ENCODE peak calls at places on chromosome 20, in eight cellular contexts. One of them, this sample, is unnamed.

GRCh38 chr20:5990946-5991345 is 40.5 kb downstream of the MCM8 start:
- DNase-seq in HepG2: no peak
- DNase-seq in stimulated activated naive B cell treated with anti-CD40 and anti-IgM and Interleukin-4, amounts not matched to agents 10 μg/mL and 1 μg/mL and 100 μg/mL, for 72 hours: no peak
- DNase-seq in GM20000: no peak
- DNase-seq in Daoy: no peak
- DNase-seq in GM12892: no peak
- DNase-seq in fibroblast of mammary gland: no peak
- DNase-seq in fibroblast of gingiva: no peak
- DNase-seq in this sample: no peak

GRCh38 chr20:49570828-49571552 is 3.1 kb upstream of the PTGIS start:
- DNase-seq in Daoy: no peak
- DNase-seq in HepG2: no peak
- DNase-seq in stimulated activated naive B cell treated with anti-CD40 and anti-IgM and Interleukin-4, amounts not matched to agents 10 μg/mL and 1 μg/mL and 100 μg/mL, for 72 hours: no peak
- DNase-seq in fibroblast of gingiva: no peak
- DNase-seq in fibroblast of mammary gland: peak
- DNase-seq in GM12892: no peak
- DNase-seq in GM20000: no peak
- DNase-seq in this sample: no peak

GRCh38 chr20:21179796-21180195 is 53.9 kb downstream of the KIZ start:
- DNase-seq in stimulated activated naive B cell treated with anti-CD40 and anti-IgM and Interleukin-4, amounts not matched to agents 10 μg/mL and 1 μg/mL and 100 μg/mL, for 72 hours: no peak
- DNase-seq in Daoy: no peak
- DNase-seq in HepG2: no peak
- DNase-seq in GM20000: no peak
- DNase-seq in fibroblast of gingiva: peak
- DNase-seq in fibroblast of mammary gland: peak
- DNase-seq in GM12892: no peak
- DNase-seq in this sample: peak

GRCh38 chr20:37522258-37523011 is 1.4 kb downstream of the NNAT start:
- DNase-seq in Daoy: no peak
- DNase-seq in HepG2: no peak
- DNase-seq in fibroblast of mammary gland: peak
- DNase-seq in fibroblast of gingiva: no peak
- DNase-seq in stimulated activated naive B cell treated with anti-CD40 and anti-IgM and Interleukin-4, amounts not matched to agents 10 μg/mL and 1 μg/mL and 100 μg/mL, for 72 hours: no peak
- DNase-seq in GM12892: no peak
- DNase-seq in GM20000: no peak
- DNase-seq in this sample: no peak

GRCh38 chr20:9081423-9081966 is 12.6 kb downstream of the PLCB4 start:
- DNase-seq in GM12892: no peak
- DNase-seq in stimulated activated naive B cell treated with anti-CD40 and anti-IgM and Interleukin-4, amounts not matched to agents 10 μg/mL and 1 μg/mL and 100 μg/mL, for 72 hours: no peak
- DNase-seq in fibroblast of mammary gland: peak
- DNase-seq in fibroblast of gingiva: peak
- DNase-seq in GM20000: no peak
- DNase-seq in HepG2: no peak
- DNase-seq in Daoy: no peak
- DNase-seq in this sample: no peak

GRCh38 chr20:40431611-40432010 is 257.4 kb downstream of the MAFB start:
- DNase-seq in GM12892: no peak
- DNase-seq in HepG2: no peak
- DNase-seq in GM20000: no peak
- DNase-seq in stimulated activated naive B cell treated with anti-CD40 and anti-IgM and Interleukin-4, amounts not matched to agents 10 μg/mL and 1 μg/mL and 100 μg/mL, for 72 hours: no peak
- DNase-seq in fibroblast of mammary gland: peak
- DNase-seq in fibroblast of gingiva: no peak
- DNase-seq in Daoy: peak
- DNase-seq in this sample: no peak

GRCh38 chr20:58268936-58269619 is 40.4 kb upstream of the RAB22A start:
- DNase-seq in GM12892: no peak
- DNase-seq in GM20000: no peak
- DNase-seq in Daoy: no peak
- DNase-seq in fibroblast of mammary gland: no peak
- DNase-seq in stimulated activated naive B cell treated with anti-CD40 and anti-IgM and Interleukin-4, amounts not matched to agents 10 μg/mL and 1 μg/mL and 100 μg/mL, for 72 hours: no peak
- DNase-seq in fibroblast of gingiva: no peak
- DNase-seq in HepG2: no peak
- DNase-seq in this sample: no peak

GRCh38 chr20:21702553-21703467 is 2.7 kb upstream of the PAX1 start:
- DNase-seq in fibroblast of mammary gland: peak
- DNase-seq in Daoy: peak
- DNase-seq in GM20000: peak
- DNase-seq in GM12892: no peak
- DNase-seq in HepG2: peak
- DNase-seq in fibroblast of gingiva: no peak
- DNase-seq in stimulated activated naive B cell treated with anti-CD40 and anti-IgM and Interleukin-4, amounts not matched to agents 10 μg/mL and 1 μg/mL and 100 μg/mL, for 72 hours: peak
- DNase-seq in this sample: peak

GRCh38 chr20:52676282-52676995 is 295.7 kb upstream of the TSHZ2 start:
- DNase-seq in fibroblast of mammary gland: no peak
- DNase-seq in Daoy: no peak
- DNase-seq in HepG2: no peak
- DNase-seq in stimulated activated naive B cell treated with anti-CD40 and anti-IgM and Interleukin-4, amounts not matched to agents 10 μg/mL and 1 μg/mL and 100 μg/mL, for 72 hours: no peak
- DNase-seq in fibroblast of gingiva: no peak
- DNase-seq in GM20000: no peak
- DNase-seq in GM12892: no peak
- DNase-seq in this sample: no peak

GRCh38 chr20:62056975-62057374 is 8.7 kb downstream of the TAF4 start:
- DNase-seq in HepG2: no peak
- DNase-seq in stimulated activated naive B cell treated with anti-CD40 and anti-IgM and Interleukin-4, amounts not matched to agents 10 μg/mL and 1 μg/mL and 100 μg/mL, for 72 hours: no peak
- DNase-seq in GM12892: no peak
- DNase-seq in fibroblast of gingiva: no peak
- DNase-seq in Daoy: no peak
- DNase-seq in GM20000: peak
- DNase-seq in fibroblast of mammary gland: no peak
- DNase-seq in this sample: no peak

GRCh38 chr20:58011106-58011946 is 217.1 kb downstream of the ANKRD60 start:
- DNase-seq in fibroblast of gingiva: no peak
- DNase-seq in fibroblast of mammary gland: no peak
- DNase-seq in HepG2: no peak
- DNase-seq in GM20000: no peak
- DNase-seq in GM12892: no peak
- DNase-seq in Daoy: no peak
- DNase-seq in stimulated activated naive B cell treated with anti-CD40 and anti-IgM and Interleukin-4, amounts not matched to agents 10 μg/mL and 1 μg/mL and 100 μg/mL, for 72 hours: no peak
- DNase-seq in this sample: no peak

GRCh38 chr20:38692436-38693411 is 31.6 kb upstream of the SLC32A1 start:
- DNase-seq in Daoy: peak
- DNase-seq in GM12892: no peak
- DNase-seq in stimulated activated naive B cell treated with anti-CD40 and anti-IgM and Interleukin-4, amounts not matched to agents 10 μg/mL and 1 μg/mL and 100 μg/mL, for 72 hours: no peak
- DNase-seq in HepG2: peak
- DNase-seq in fibroblast of mammary gland: peak
- DNase-seq in fibroblast of gingiva: peak
- DNase-seq in GM20000: peak
- DNase-seq in this sample: peak

GRCh38 chr20:20744170-20744725 is 31.8 kb upstream of the RALGAPA2 start:
- DNase-seq in GM20000: no peak
- DNase-seq in GM12892: no peak
- DNase-seq in HepG2: peak
- DNase-seq in Daoy: no peak
- DNase-seq in fibroblast of gingiva: no peak
- DNase-seq in fibroblast of mammary gland: no peak
- DNase-seq in stimulated activated naive B cell treated with anti-CD40 and anti-IgM and Interleukin-4, amounts not matched to agents 10 μg/mL and 1 μg/mL and 100 μg/mL, for 72 hours: no peak
- DNase-seq in this sample: no peak

GRCh38 chr20:58308680-58309527 is 611 bp upstream of the RAB22A start:
- DNase-seq in GM20000: peak
- DNase-seq in fibroblast of mammary gland: peak
- DNase-seq in HepG2: no peak
- DNase-seq in stimulated activated naive B cell treated with anti-CD40 and anti-IgM and Interleukin-4, amounts not matched to agents 10 μg/mL and 1 μg/mL and 100 μg/mL, for 72 hours: peak
- DNase-seq in GM12892: peak
- DNase-seq in fibroblast of gingiva: peak
- DNase-seq in Daoy: peak
- DNase-seq in this sample: peak

GRCh38 chr20:38112249-38112942 is 52.7 kb downstream of the TGM2 start:
- DNase-seq in GM12892: no peak
- DNase-seq in stimulated activated naive B cell treated with anti-CD40 and anti-IgM and Interleukin-4, amounts not matched to agents 10 μg/mL and 1 μg/mL and 100 μg/mL, for 72 hours: no peak
- DNase-seq in GM20000: no peak
- DNase-seq in fibroblast of mammary gland: no peak
- DNase-seq in fibroblast of gingiva: no peak
- DNase-seq in Daoy: no peak
- DNase-seq in HepG2: no peak
- DNase-seq in this sample: no peak

GRCh38 chr20:44423480-44423879 is 52.2 kb upstream of the TTPAL start:
- DNase-seq in stimulated activated naive B cell treated with anti-CD40 and anti-IgM and Interleukin-4, amounts not matched to agents 10 μg/mL and 1 μg/mL and 100 μg/mL, for 72 hours: no peak
- DNase-seq in fibroblast of gingiva: no peak
- DNase-seq in HepG2: no peak
- DNase-seq in Daoy: no peak
- DNase-seq in fibroblast of mammary gland: no peak
- DNase-seq in GM12892: no peak
- DNase-seq in GM20000: no peak
- DNase-seq in this sample: no peak

GRCh38 chr20:52996130-52996529 is 24.0 kb downstream of the TSHZ2 start:
- DNase-seq in GM20000: no peak
- DNase-seq in Daoy: no peak
- DNase-seq in HepG2: no peak
- DNase-seq in stimulated activated naive B cell treated with anti-CD40 and anti-IgM and Interleukin-4, amounts not matched to agents 10 μg/mL and 1 μg/mL and 100 μg/mL, for 72 hours: no peak
- DNase-seq in GM12892: no peak
- DNase-seq in fibroblast of gingiva: no peak
- DNase-seq in fibroblast of mammary gland: no peak
- DNase-seq in this sample: no peak

GRCh38 chr20:56460459-56460858 is 8.0 kb upstream of the RTF2 start:
- DNase-seq in fibroblast of mammary gland: no peak
- DNase-seq in Daoy: no peak
- DNase-seq in GM20000: no peak
- DNase-seq in fibroblast of gingiva: no peak
- DNase-seq in stimulated activated naive B cell treated with anti-CD40 and anti-IgM and Interleukin-4, amounts not matched to agents 10 μg/mL and 1 μg/mL and 100 μg/mL, for 72 hours: no peak
- DNase-seq in GM12892: no peak
- DNase-seq in HepG2: no peak
- DNase-seq in this sample: no peak

GRCh38 chr20:3082306-3082951 is 2.1 kb downstream of the AVP start:
- DNase-seq in Daoy: no peak
- DNase-seq in GM20000: no peak
- DNase-seq in stimulated activated naive B cell treated with anti-CD40 and anti-IgM and Interleukin-4, amounts not matched to agents 10 μg/mL and 1 μg/mL and 100 μg/mL, for 72 hours: no peak
- DNase-seq in fibroblast of gingiva: no peak
- DNase-seq in GM12892: no peak
- DNase-seq in fibroblast of mammary gland: no peak
- DNase-seq in HepG2: no peak
- DNase-seq in this sample: no peak

This sample was measured in NCI-H460.